ENCODE peak calls at places on chromosomes 3 and 15, in five cellular contexts. T is CD8-positive, alpha-beta memory T cell; M is NCI-H1694; I is A549; L is ecto neural progenitor cell. K is an unnamed sample.

GRCh38 chr3:151008699-151009098 is 36.2 kb upstream of the CLRN1 start:
- DNase-seq in T (no peak), M (peak), I (peak), L (no peak), K (no peak)

GRCh38 chr3:70225146-70225545 is 87.3 kb downstream of the MDFIC2 start:
- DNase-seq in T (no peak), M (no peak), I (no peak), L (no peak), K (no peak)

GRCh38 chr3:27219127-27219860 is 149.9 kb downstream of the NEK10 start:
- DNase-seq in T (no peak), M (no peak), I (no peak), L (no peak), K (no peak)

GRCh38 chr3:103181175-103181574 is 746.4 kb downstream of the ZPLD1 start:
- DNase-seq in T (no peak), M (no peak), I (no peak), L (no peak), K (no peak)

GRCh38 chr15:68419301-68420175 is 12.4 kb downstream of the ITGA11 start:
- DNase-seq in T (no peak), M (no peak), I (no peak), L (peak), K (no peak)

GRCh38 chr3:11288786-11289637 is 16.8 kb downstream of the ATG7 start:
- DNase-seq in T (no peak), M (no peak), I (peak), L (no peak), K (no peak)

GRCh38 chr3:77814845-77815244 is 774.9 kb downstream of the ROBO2 start:
- DNase-seq in T (no peak), M (no peak), I (no peak), L (no peak), K (no peak)

GRCh38 chr3:98791341-98792325 is 28.5 kb downstream of the ST3GAL6 start:
- DNase-seq in T (no peak), M (no peak), I (no peak), L (no peak), K (no peak)

GRCh38 chr3:11300970-11301369 is 28.8 kb downstream of the ATG7 start:
- DNase-seq in T (no peak), M (no peak), I (no peak), L (no peak), K (no peak)

GRCh38 chr15:70704731-70705130 is 58.6 kb downstream of the UACA start:
- DNase-seq in T (no peak), M (no peak), I (no peak), L (no peak), K (no peak)

GRCh38 chr3:25043181-25043580 is 384.9 kb upstream of the RARB start:
- DNase-seq in T (no peak), M (no peak), I (no peak), L (no peak), K (no peak)

GRCh38 chr3:27960133-27960532 is 238.0 kb upstream of the EOMES start:
- DNase-seq in T (no peak), M (no peak), I (no peak), L (no peak), K (no peak)

GRCh38 chr3:186930143-186930638 is at the start of gene ST6GAL1:
- DNase-seq in T (peak), M (no peak), I (peak), L (peak), K (peak)

GRCh38 chr15:38690737-38691332 is 126.2 kb upstream of the RASGRP1 start:
- DNase-seq in T (peak), M (peak), I (no peak), L (peak), K (peak)

GRCh38 chr3:56783644-56784451 is 17.9 kb downstream of the ARHGEF3 start:
- DNase-seq in T (peak), M (no peak), I (peak), L (no peak), K (peak)

GRCh38 chr15:86336051-86336788 is 256.5 kb downstream of the AGBL1 start:
- DNase-seq in T (no peak), M (no peak), I (no peak), L (no peak), K (no peak)

GRCh38 chr3:178419078-178419477 is 117.2 kb upstream of the KCNMB2 start:
- DNase-seq in T (no peak), M (no peak), I (no peak), L (no peak), K (no peak)

GRCh38 chr3:186798239-186798638 is 8.0 kb downstream of the RFC4 start:
- DNase-seq in T (no peak), M (no peak), I (no peak), L (no peak), K (no peak)

GRCh38 chr3:152496716-152497115 is 228.0 kb downstream of the MBNL1 start:
- DNase-seq in T (no peak), M (no peak), I (no peak), L (no peak), K (no peak)

GRCh38 chr15:29128671-29129070 is 141.0 kb downstream of the NSMCE3 start:
- DNase-seq in T (peak), M (no peak), I (no peak), L (no peak), K (no peak)

GRCh38 chr15:36356978-36357582 is 222.3 kb upstream of the CDIN1 start:
- DNase-seq in T (no peak), M (no peak), I (no peak), L (no peak), K (no peak)

GRCh38 chr3:65210026-65210814 is 522.4 kb upstream of the ADAMTS9 start:
- DNase-seq in T (no peak), M (no peak), I (no peak), L (no peak), K (no peak)

GRCh38 chr3:194136519-194137313 is 768 bp downstream of the HES1 start:
- DNase-seq in T (no peak), M (no peak), I (no peak), L (peak), K (peak)

K was measured in CD4-positive, alpha-beta memory T cell.